ENCODE peak calls at places on chromosomes 16 and 17, in seven cellular contexts. One of them, this sample, is unnamed.

GRCh38 chr17:17870292-17870691 is 33.5 kb upstream of the SREBF1 start:
- DNase-seq in mesendoderm: peak; percentile 46
- DNase-seq in H9: no peak
- DNase-seq in trophoblast cell: no peak
- DNase-seq in IMR-90: no peak
- DNase-seq in neuronal stem cell: no peak
- DNase-seq in H1: no peak
- DNase-seq in this sample: no peak

GRCh38 chr16:85550422-85551318 is 62.5 kb upstream of the GSE1 start:
- DNase-seq in neuronal stem cell: no peak
- DNase-seq in H1: peak; percentile 53
- DNase-seq in mesendoderm: no peak
- DNase-seq in trophoblast cell: peak; percentile 53
- DNase-seq in IMR-90: no peak
- DNase-seq in H9: no peak
- DNase-seq in this sample: no peak

GRCh38 chr17:77064608-77065007 is 76.2 kb upstream of the SEC14L1 start:
- DNase-seq in IMR-90: no peak
- DNase-seq in mesendoderm: no peak
- DNase-seq in H1: no peak
- DNase-seq in H9: no peak
- DNase-seq in neuronal stem cell: no peak
- DNase-seq in trophoblast cell: no peak
- DNase-seq in this sample: no peak

GRCh38 chr16:85592700-85593502 is 20.2 kb upstream of the GSE1 start:
- DNase-seq in trophoblast cell: no peak
- DNase-seq in mesendoderm: no peak
- DNase-seq in neuronal stem cell: no peak
- DNase-seq in H9: no peak
- DNase-seq in H1: no peak
- DNase-seq in IMR-90: peak; percentile 59
- DNase-seq in this sample: peak; percentile 60

GRCh38 chr16:30895592-30896202 is 717 bp upstream of the CTF1 start:
- DNase-seq in H9: no peak
- DNase-seq in neuronal stem cell: no peak
- DNase-seq in IMR-90: no peak
- DNase-seq in mesendoderm: peak; percentile 99
- DNase-seq in trophoblast cell: no peak
- DNase-seq in H1: no peak
- DNase-seq in this sample: no peak

GRCh38 chr16:3819175-3819527 is 61.4 kb downstream of the CREBBP start:
- DNase-seq in neuronal stem cell: no peak
- DNase-seq in H1: no peak
- DNase-seq in IMR-90: no peak
- DNase-seq in mesendoderm: no peak
- DNase-seq in trophoblast cell: no peak
- DNase-seq in H9: no peak
- DNase-seq in this sample: no peak

GRCh38 chr16:5065813-5066212 is at the start of gene C16orf89:
- DNase-seq in mesendoderm: no peak
- DNase-seq in H1: no peak
- DNase-seq in IMR-90: no peak
- DNase-seq in neuronal stem cell: no peak
- DNase-seq in trophoblast cell: no peak
- DNase-seq in H9: no peak
- DNase-seq in this sample: no peak

GRCh38 chr16:30490210-30490609 is 17.7 kb downstream of the ITGAL start:
- DNase-seq in IMR-90: no peak
- DNase-seq in mesendoderm: no peak
- DNase-seq in H9: no peak
- DNase-seq in trophoblast cell: no peak
- DNase-seq in H1: no peak
- DNase-seq in neuronal stem cell: no peak
- DNase-seq in this sample: no peak

GRCh38 chr17:66549312-66549705 is 246.9 kb downstream of the PRKCA start:
- DNase-seq in H9: peak; percentile 58
- DNase-seq in trophoblast cell: no peak
- DNase-seq in H1: no peak
- DNase-seq in IMR-90: peak; percentile 63
- DNase-seq in mesendoderm: peak; percentile 82
- DNase-seq in neuronal stem cell: no peak
- DNase-seq in this sample: peak; percentile 34

GRCh38 chr16:17470002-17470870 is 524 bp downstream of the XYLT1 start:
- DNase-seq in trophoblast cell: peak; percentile 30
- DNase-seq in H1: peak; percentile 65
- DNase-seq in IMR-90: no peak
- DNase-seq in neuronal stem cell: no peak
- DNase-seq in H9: no peak
- DNase-seq in mesendoderm: no peak
- DNase-seq in this sample: no peak

GRCh38 chr17:35713069-35713728 is 18.2 kb upstream of the RASL10B start:
- DNase-seq in mesendoderm: peak; percentile 64
- DNase-seq in H1: no peak
- DNase-seq in trophoblast cell: peak; percentile 18
- DNase-seq in IMR-90: peak; percentile 94
- DNase-seq in H9: no peak
- DNase-seq in neuronal stem cell: no peak
- DNase-seq in this sample: peak; percentile 99

GRCh38 chr16:52545157-52545543 is 1.8 kb downstream of the TOX3 start:
- DNase-seq in H1: no peak
- DNase-seq in H9: no peak
- DNase-seq in mesendoderm: no peak
- DNase-seq in neuronal stem cell: no peak
- DNase-seq in trophoblast cell: no peak
- DNase-seq in IMR-90: no peak
- DNase-seq in this sample: no peak

GRCh38 chr16:84052071-84052622 is 9.6 kb upstream of the SLC38A8 start:
- DNase-seq in IMR-90: no peak
- DNase-seq in H1: no peak
- DNase-seq in mesendoderm: no peak
- DNase-seq in neuronal stem cell: no peak
- DNase-seq in H9: peak; percentile 25
- DNase-seq in trophoblast cell: no peak
- DNase-seq in this sample: no peak

GRCh38 chr17:77297693-77298666 is 157.2 kb downstream of the SEC14L1 start:
- DNase-seq in mesendoderm: no peak
- DNase-seq in H1: no peak
- DNase-seq in H9: no peak
- DNase-seq in neuronal stem cell: no peak
- DNase-seq in IMR-90: no peak
- DNase-seq in trophoblast cell: no peak
- DNase-seq in this sample: no peak

GRCh38 chr17:34647511-34647910 is 68.1 kb downstream of the TMEM132E start:
- DNase-seq in trophoblast cell: no peak
- DNase-seq in IMR-90: no peak
- DNase-seq in neuronal stem cell: no peak
- DNase-seq in mesendoderm: peak; percentile 34
- DNase-seq in H9: no peak
- DNase-seq in H1: no peak
- DNase-seq in this sample: no peak

GRCh38 chr16:70688266-70688742 is 2.5 kb upstream of the MTSS2 start:
- DNase-seq in neuronal stem cell: no peak
- DNase-seq in H9: no peak
- DNase-seq in mesendoderm: no peak
- DNase-seq in trophoblast cell: no peak
- DNase-seq in IMR-90: peak; percentile 59
- DNase-seq in H1: no peak
- DNase-seq in this sample: peak; percentile 80

GRCh38 chr16:67521095-67521804 is 7.4 kb upstream of the RIPOR1 start:
- DNase-seq in neuronal stem cell: peak; percentile 99
- DNase-seq in IMR-90: peak; percentile 94
- DNase-seq in mesendoderm: peak; percentile 98
- DNase-seq in trophoblast cell: peak; percentile 100
- DNase-seq in H1: peak; percentile 99
- DNase-seq in H9: peak; percentile 97
- DNase-seq in this sample: peak; percentile 98

GRCh38 chr16:10569629-10570028 is 10.8 kb downstream of the EMP2 start:
- DNase-seq in IMR-90: peak; percentile 48
- DNase-seq in mesendoderm: no peak
- DNase-seq in neuronal stem cell: no peak
- DNase-seq in trophoblast cell: no peak
- DNase-seq in H9: no peak
- DNase-seq in H1: no peak
- DNase-seq in this sample: peak; percentile 66

GRCh38 chr17:78032166-78032565 is 73.7 kb downstream of the TNRC6C start:
- DNase-seq in IMR-90: peak; percentile 76
- DNase-seq in H9: no peak
- DNase-seq in mesendoderm: no peak
- DNase-seq in neuronal stem cell: no peak
- DNase-seq in trophoblast cell: no peak
- DNase-seq in H1: no peak
- DNase-seq in this sample: peak; percentile 25

GRCh38 chr16:4537376-4538066 is 1.1 kb downstream of the CDIP1 start:
- DNase-seq in H1: peak; percentile 75
- DNase-seq in neuronal stem cell: no peak
- DNase-seq in IMR-90: no peak
- DNase-seq in trophoblast cell: no peak
- DNase-seq in mesendoderm: peak; percentile 39
- DNase-seq in H9: peak; percentile 61
- DNase-seq in this sample: peak; percentile 25

GRCh38 chr17:32783602-32784001 is 93.3 kb downstream of the MYO1D start:
- DNase-seq in IMR-90: peak; percentile 66
- DNase-seq in H1: no peak
- DNase-seq in trophoblast cell: peak; percentile 86
- DNase-seq in H9: no peak
- DNase-seq in mesendoderm: peak; percentile 65
- DNase-seq in neuronal stem cell: peak; percentile 36
- DNase-seq in this sample: peak; percentile 61

GRCh38 chr17:80605326-80606066 is 60.9 kb downstream of the RPTOR start:
- DNase-seq in H1: no peak
- DNase-seq in IMR-90: peak; percentile 44
- DNase-seq in neuronal stem cell: no peak
- DNase-seq in H9: no peak
- DNase-seq in trophoblast cell: peak; percentile 26
- DNase-seq in mesendoderm: no peak
- DNase-seq in this sample: no peak

GRCh38 chr17:47712330-47713023 is 18.5 kb downstream of the TBKBP1 start:
- DNase-seq in trophoblast cell: no peak
- DNase-seq in mesendoderm: no peak
- DNase-seq in neuronal stem cell: no peak
- DNase-seq in IMR-90: no peak
- DNase-seq in H9: no peak
- DNase-seq in H1: no peak
- DNase-seq in this sample: no peak

GRCh38 chr16:84654238-84654637 is 5.9 kb downstream of the KLHL36 start:
- DNase-seq in H9: no peak
- DNase-seq in IMR-90: no peak
- DNase-seq in mesendoderm: no peak
- DNase-seq in H1: no peak
- DNase-seq in trophoblast cell: no peak
- DNase-seq in neuronal stem cell: no peak
- DNase-seq in this sample: no peak

GRCh38 chr16:19132898-19133297 is 19.1 kb downstream of the ITPRIPL2 start:
- DNase-seq in H9: no peak
- DNase-seq in neuronal stem cell: no peak
- DNase-seq in H1: no peak
- DNase-seq in mesendoderm: no peak
- DNase-seq in trophoblast cell: no peak
- DNase-seq in IMR-90: no peak
- DNase-seq in this sample: peak; percentile 84

GRCh38 chr16:47519037-47519436 is 57.9 kb downstream of the PHKB start:
- DNase-seq in mesendoderm: no peak
- DNase-seq in IMR-90: peak; percentile 31
- DNase-seq in neuronal stem cell: no peak
- DNase-seq in H9: no peak
- DNase-seq in trophoblast cell: no peak
- DNase-seq in H1: no peak
- DNase-seq in this sample: no peak

GRCh38 chr17:10119203-10120112 is 78.9 kb downstream of the GAS7 start:
- DNase-seq in trophoblast cell: peak; percentile 94
- DNase-seq in mesendoderm: peak; percentile 97
- DNase-seq in H9: peak; percentile 91
- DNase-seq in H1: no peak
- DNase-seq in IMR-90: no peak
- DNase-seq in neuronal stem cell: no peak
- DNase-seq in this sample: no peak

GRCh38 chr17:40671282-40671681 is 6.3 kb upstream of the KRT222 start:
- DNase-seq in H1: no peak
- DNase-seq in trophoblast cell: no peak
- DNase-seq in mesendoderm: no peak
- DNase-seq in neuronal stem cell: no peak
- DNase-seq in H9: no peak
- DNase-seq in IMR-90: no peak
- DNase-seq in this sample: no peak
- H3K4ac ChIP-seq in H1: no peak overlapping the region
- H3K4ac ChIP-seq in trophoblast cell: no peak overlapping the region
- H3K4ac ChIP-seq in mesendoderm: no peak overlapping the region
- H3K4ac ChIP-seq in neuronal stem cell: no peak overlapping the region
- H3K4ac ChIP-seq in H9: no peak overlapping the region
- H3K4ac ChIP-seq in IMR-90: no peak overlapping the region
- H3K4ac ChIP-seq in this sample: no peak overlapping the region

DNA sequence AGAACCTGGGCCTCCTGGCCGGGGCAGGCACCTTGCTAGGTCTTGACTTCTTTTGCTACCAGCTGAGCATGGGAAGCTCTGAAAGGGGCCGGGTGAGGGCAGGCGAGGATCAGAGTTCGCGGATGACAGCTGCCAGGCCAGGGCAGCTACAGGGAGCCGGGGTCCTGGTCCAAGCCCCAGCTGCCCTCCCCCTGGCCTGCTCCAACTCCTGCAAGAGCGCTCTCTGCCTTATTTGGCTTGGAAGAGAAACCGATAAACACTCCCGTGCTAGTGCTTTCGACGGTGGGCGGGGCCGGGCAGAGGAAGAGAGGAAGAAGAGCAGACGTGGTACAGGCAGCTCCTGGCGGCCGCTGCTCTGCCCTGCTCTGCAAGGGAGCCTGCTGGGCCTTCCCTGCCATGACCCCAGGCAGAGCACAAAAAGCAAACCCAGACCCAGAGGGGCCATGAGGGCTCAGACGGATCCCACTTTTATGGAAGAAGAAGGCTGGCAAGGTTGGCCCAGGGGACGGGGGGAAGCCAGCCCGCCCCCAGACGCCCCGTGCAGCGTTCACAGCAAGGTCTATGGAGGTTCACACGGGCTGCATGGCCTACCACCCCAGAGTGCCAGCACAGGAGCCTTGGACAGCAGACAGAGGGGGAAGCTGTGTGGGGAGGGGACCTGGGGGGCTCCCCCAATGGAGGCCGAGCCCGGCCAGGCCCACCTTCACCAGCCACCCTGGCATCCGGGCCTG is 25.6 kb downstream of the PIEZO1 start:
- DNase-seq in trophoblast cell: no peak
- DNase-seq in neuronal stem cell: no peak
- DNase-seq in H9: peak; percentile 78
- DNase-seq in mesendoderm: peak; percentile 70
- DNase-seq in IMR-90: peak; percentile 49
- DNase-seq in H1: no peak
- DNase-seq in this sample: peak; percentile 81
- H2AK5ac ChIP-seq in trophoblast cell: no peak overlapping the region
- H2AK5ac ChIP-seq in neuronal stem cell: peak overlapping the region; percentile 89
- H2AK5ac ChIP-seq in H9: no peak overlapping the region
- H2AK5ac ChIP-seq in mesendoderm: no peak overlapping the region
- H2AK5ac ChIP-seq in IMR-90: peak overlapping the region; percentile 63
- H2AK5ac ChIP-seq in H1: no peak overlapping the region
- H2AK5ac ChIP-seq in this sample: no peak overlapping the region

GRCh38 chr17:58632324-58633314 is 59.2 kb downstream of the TEX14 start:
- DNase-seq in H9: no peak
- DNase-seq in IMR-90: no peak
- DNase-seq in H1: no peak
- DNase-seq in trophoblast cell: no peak
- DNase-seq in mesendoderm: no peak
- DNase-seq in neuronal stem cell: no peak
- DNase-seq in this sample: no peak
- H3K4ac ChIP-seq in H9: no peak overlapping the region
- H3K4ac ChIP-seq in IMR-90: peak overlapping the region; percentile 85
- H3K4ac ChIP-seq in H1: no peak overlapping the region
- H3K4ac ChIP-seq in trophoblast cell: peak overlapping the region; percentile 85
- H3K4ac ChIP-seq in mesendoderm: peak overlapping the region; percentile 83
- H3K4ac ChIP-seq in neuronal stem cell: no peak overlapping the region
- H3K4ac ChIP-seq in this sample: peak overlapping the region; percentile 92

GRCh38 chr16:53803451-53803850 is 99.5 kb downstream of the FTO start:
- DNase-seq in IMR-90: no peak
- DNase-seq in H9: no peak
- DNase-seq in neuronal stem cell: no peak
- DNase-seq in mesendoderm: no peak
- DNase-seq in trophoblast cell: no peak
- DNase-seq in H1: no peak
- DNase-seq in this sample: no peak
- H2AK5ac ChIP-seq in IMR-90: no peak overlapping the region
- H2AK5ac ChIP-seq in H9: no peak overlapping the region
- H2AK5ac ChIP-seq in neuronal stem cell: no peak overlapping the region
- H2AK5ac ChIP-seq in mesendoderm: no peak overlapping the region
- H2AK5ac ChIP-seq in trophoblast cell: no peak overlapping the region
- H2AK5ac ChIP-seq in H1: no peak overlapping the region
- H2AK5ac ChIP-seq in this sample: no peak overlapping the region